ENCODE peak calls at places on chromosomes 2 and 18, in seven cellular contexts. C, S, I, R, P, D and H are unnamed samples.

GRCh38 chr2:26974352-26974751 is 3.9 kb downstream of the MAPRE3 start:
- DNase-seq in C (no peak), S (no peak), I (no peak), R (no peak), P (no peak), D (no peak), H (no peak)

GRCh38 chr2:69931832-69932595 is 17.1 kb downstream of the MXD1 start:
- DNase-seq in C (no peak), S (no peak), I (no peak), R (no peak), P (no peak), D (no peak), H (no peak)

GRCh38 chr2:88530081-88530480 is 77.6 kb upstream of the FOXI3 start:
- DNase-seq in C (no peak), S (peak; percentile 4), I (no peak), R (no peak), P (no peak), D (no peak), H (no peak)

GRCh38 chr18:70368903-70369302 is 80.1 kb downstream of the SOCS6 start:
- DNase-seq in C (no peak), S (peak; percentile 45), I (no peak), R (no peak), P (no peak), D (peak; percentile 26), H (no peak)

GRCh38 chr2:37326285-37326684 is 1.7 kb upstream of the PRKD3 start:
- DNase-seq in C (peak; percentile 14), S (peak; percentile 94), I (peak; percentile 53), R (no peak), P (no peak), D (no peak), H (no peak)

GRCh38 chr2:126886201-126886905 is 12.3 kb upstream of the TEX51 start:
- DNase-seq in C (no peak), S (peak; percentile 46), I (peak; percentile 2), R (no peak), P (peak; percentile 63), D (peak; percentile 43), H (no peak)

GRCh38 chr18:50154420-50154819 is 40.5 kb downstream of the MYO5B start:
- DNase-seq in C (no peak), S (no peak), I (no peak), R (no peak), P (no peak), D (no peak), H (no peak)

GRCh38 chr2:25955036-25955435 is 27.3 kb downstream of the KIF3C start:
- DNase-seq in C (no peak), S (no peak), I (no peak), R (no peak), P (no peak), D (no peak), H (no peak)

GRCh38 chr2:121232626-121233265 is 52.3 kb downstream of the TFCP2L1 start:
- DNase-seq in C (no peak), S (no peak), I (no peak), R (no peak), P (no peak), D (no peak), H (no peak)

GRCh38 chr2:109715302-109715937 is 78.7 kb upstream of the RGPD5 start:
- DNase-seq in C (peak; percentile 24), S (no peak), I (no peak), R (peak; percentile 40), P (no peak), D (no peak), H (peak; percentile 50)

GRCh38 chr2:12059616-12060441 is 313.4 kb downstream of the LPIN1 start:
- DNase-seq in C (no peak), S (peak; percentile 68), I (peak; percentile 79), R (no peak), P (no peak), D (no peak), H (no peak)

GRCh38 chr2:97708608-97709007 is 4.8 kb upstream of the ZAP70 start:
- DNase-seq in C (no peak), S (no peak), I (no peak), R (no peak), P (no peak), D (no peak), H (no peak)

GRCh38 chr2:232655392-232655791 is 22.0 kb downstream of the EFHD1 start:
- DNase-seq in C (peak; percentile 84), S (no peak), I (no peak), R (no peak), P (no peak), D (no peak), H (peak; percentile 30)

GRCh38 chr2:98448441-98449145 is 3.9 kb downstream of the INPP4A start:
- DNase-seq in C (no peak), S (no peak), I (no peak), R (no peak), P (no peak), D (no peak), H (no peak)

DNA sequence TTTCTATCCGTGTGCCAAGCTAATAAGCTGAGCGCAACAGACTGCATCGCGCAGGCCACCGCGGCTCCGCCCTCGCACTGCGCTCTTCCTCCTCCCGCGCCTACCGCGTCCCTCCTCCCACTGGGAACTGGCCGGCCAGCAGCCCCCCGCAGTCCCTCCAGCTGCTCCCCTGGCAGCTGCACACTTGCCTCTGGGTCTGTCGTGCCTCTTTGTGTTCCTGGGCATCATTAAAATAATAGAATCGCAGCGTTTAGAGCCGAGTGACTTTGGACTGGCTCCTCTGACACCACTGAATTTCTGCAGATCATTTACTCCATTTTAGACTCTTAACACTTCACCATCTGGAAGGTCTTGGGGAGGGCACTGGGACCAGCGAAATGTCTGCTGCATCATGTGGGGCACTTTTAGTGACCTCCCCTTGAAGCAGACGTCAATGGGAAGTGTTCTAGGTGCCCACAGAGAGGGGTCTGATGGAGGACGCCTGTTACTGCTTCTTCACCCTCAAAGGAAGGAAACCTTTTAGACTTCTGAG is 20.9 kb upstream of the NAB1 start:
- DNase-seq in C (no peak), S (no peak), I (no peak), R (no peak), P (no peak), D (no peak), H (no peak)
- H3K4me3 ChIP-seq in C (peak overlapping the region; percentile 27), S (peak overlapping the region; percentile 50), I (peak overlapping the region; percentile 20), R (peak overlapping the region; percentile 49), P (no peak overlapping the region), D (peak overlapping the region; percentile 18), H (peak overlapping the region; percentile 42)

DNA sequence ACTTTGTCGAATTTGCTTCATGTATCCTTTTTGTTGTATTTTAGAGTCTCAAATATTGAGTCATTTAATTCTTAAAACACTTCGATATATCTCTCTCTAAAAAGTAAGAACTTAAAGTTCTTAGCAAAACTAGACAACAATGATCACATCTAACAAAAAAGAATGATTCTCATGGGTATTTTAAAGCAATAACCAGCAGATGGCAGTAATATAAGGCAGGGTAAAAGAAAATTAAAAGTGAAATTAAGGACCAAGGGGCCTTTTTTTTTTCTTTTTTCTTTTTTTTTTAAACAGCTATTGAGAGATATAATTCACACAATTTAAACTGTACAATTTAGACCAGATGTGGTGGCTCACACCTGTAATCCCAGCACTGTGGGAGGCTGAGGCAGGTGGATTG is 9.9 kb upstream of the AOX1 start:
- DNase-seq in C (no peak), S (peak; percentile 33), I (no peak), R (no peak), P (no peak), D (no peak), H (no peak)
- TF ChIP-seq CTCF in C (peak; percentile 42), S (peak; percentile 49), I (peak; percentile 18), R (peak; percentile 14), P (no peak), D (no peak), H (peak; percentile 39)

GRCh38 chr2:237697586-237698337 is 70.4 kb downstream of the LRRFIP1 start:
- DNase-seq in C (no peak), S (peak; percentile 73), I (no peak), R (peak; percentile 49), P (no peak), D (no peak), H (no peak)
- H3K4me3 ChIP-seq in C (no peak overlapping the region), S (no peak overlapping the region), I (no peak overlapping the region), R (no peak overlapping the region), P (no peak overlapping the region), D (no peak overlapping the region), H (peak overlapping the region; percentile 5)

DNA sequence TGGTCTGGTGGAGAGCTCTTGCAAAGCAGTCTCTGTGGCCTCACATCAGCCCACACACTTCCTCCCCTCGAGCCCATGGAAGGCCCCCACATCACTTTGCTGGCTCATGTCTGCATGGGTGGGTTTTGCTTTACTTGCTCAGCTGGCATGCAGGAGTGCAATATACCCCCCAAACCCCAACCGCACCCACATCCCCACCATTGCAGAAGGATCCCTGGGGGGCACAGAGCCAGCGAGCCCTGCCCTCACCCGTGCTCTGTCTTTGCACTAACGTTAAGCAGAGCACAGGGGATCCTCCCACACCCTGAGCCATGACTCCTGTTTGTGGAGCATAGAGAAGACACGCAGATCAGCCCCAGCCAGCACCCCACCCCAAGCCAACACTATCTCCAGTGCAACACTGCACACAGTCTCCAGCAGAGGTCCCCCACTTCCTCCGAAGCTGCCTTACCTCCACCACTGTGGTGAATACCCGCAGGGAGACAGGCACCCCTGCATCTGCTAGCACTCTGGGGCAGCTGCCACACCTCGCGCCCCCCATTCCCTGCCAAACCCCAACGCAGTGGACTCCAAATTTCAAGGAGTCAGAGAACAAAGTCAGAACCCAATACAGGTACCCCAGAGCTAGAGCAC is 177.8 kb upstream of the RGPD4 start:
- DNase-seq in C (no peak), S (no peak), I (no peak), R (no peak), P (peak; percentile 15), D (no peak), H (no peak)
- TF ChIP-seq CTCF in C (no peak), S (no peak), I (no peak), R (no peak), P (peak; percentile 75), D (no peak), H (no peak)